ENCODE peak calls at places on chromosomes 6 and 20, in ten cellular contexts. O is upper lobe of left lung, E is A549, U is stomach, T is ovary, A is suprapubic skin, Y is SK-N-SH, H is GM12878, P is tibial nerve, V is K562. F is an unnamed sample.

GRCh38 chr6:50791900-50792508 is 26.7 kb upstream of the TFAP2B start:
- DNase-seq in O (no peak), E (peak; percentile 9), U (no peak), T (no peak), A (no peak), Y (peak; percentile 59), H (no peak), P (peak; percentile 12), V (peak; percentile 61), F (no peak)

GRCh38 chr20:20002101-20002998 is 14.8 kb upstream of the NAA20 start:
- DNase-seq in O (no peak), E (no peak), U (no peak), T (no peak), A (no peak), Y (no peak), H (no peak), P (no peak), V (peak; percentile 13), F (no peak)

GRCh38 chr6:52201046-52201445 is 14.9 kb downstream of the IL17A start:
- DNase-seq in O (no peak), E (no peak), U (no peak), T (no peak), A (no peak), Y (no peak), H (no peak), P (no peak), V (no peak), F (no peak)

GRCh38 chr6:144284753-144285547 is at the start of gene UTRN:
- DNase-seq in O (peak; percentile 95), E (peak; percentile 57), U (peak; percentile 75), T (peak; percentile 75), A (peak; percentile 86), Y (peak; percentile 48), H (no peak), P (peak; percentile 73), V (peak; percentile 31), F (peak; percentile 80)

GRCh38 chr6:153942361-153942760 is 96.7 kb upstream of the OPRM1 start:
- DNase-seq in O (no peak), E (no peak), U (no peak), T (no peak), A (no peak), Y (no peak), H (no peak), P (no peak), V (no peak), F (no peak)

GRCh38 chr20:57474816-57475215 is 50.1 kb downstream of the CTCFL start:
- DNase-seq in O (no peak), E (no peak), U (no peak), T (no peak), A (peak; percentile 43), Y (no peak), H (no peak), P (no peak), V (no peak), F (no peak)

GRCh38 chr6:53771780-53772624 is 22.8 kb upstream of the LRRC1 start:
- DNase-seq in O (no peak), E (no peak), U (no peak), T (no peak), A (no peak), Y (no peak), H (no peak), P (no peak), V (no peak), F (no peak)

GRCh38 chr6:52392944-52393343 is 27.2 kb upstream of the EFHC1 start:
- DNase-seq in O (no peak), E (no peak), U (no peak), T (no peak), A (no peak), Y (no peak), H (no peak), P (no peak), V (no peak), F (no peak)

GRCh38 chr6:7991992-7992815 is 72.0 kb downstream of the BLOC1S5 start:
- DNase-seq in O (no peak), E (peak; percentile 54), U (no peak), T (peak; percentile 40), A (no peak), Y (peak; percentile 53), H (peak; percentile 13), P (peak; percentile 7), V (peak; percentile 64), F (no peak)

GRCh38 chr6:85419046-85419759 is 30.7 kb upstream of the NT5E start:
- DNase-seq in O (no peak), E (no peak), U (no peak), T (no peak), A (no peak), Y (no peak), H (no peak), P (no peak), V (no peak), F (no peak)

GRCh38 chr6:137490961-137491360 is 3.2 kb downstream of the OLIG3 start:
- DNase-seq in O (no peak), E (no peak), U (no peak), T (no peak), A (no peak), Y (no peak), H (no peak), P (no peak), V (no peak), F (no peak)

GRCh38 chr6:875012-875411 is 182.1 kb upstream of the EXOC2 start:
- DNase-seq in O (no peak), E (no peak), U (no peak), T (no peak), A (no peak), Y (no peak), H (no peak), P (no peak), V (no peak), F (no peak)

GRCh38 chr20:24097506-24098245 is 109.1 kb upstream of the GGTLC1 start:
- DNase-seq in O (no peak), E (no peak), U (no peak), T (no peak), A (no peak), Y (no peak), H (no peak), P (no peak), V (no peak), F (no peak)

GRCh38 chr20:37801921-37802320 is 101.0 kb upstream of the VSTM2L start:
- DNase-seq in O (no peak), E (no peak), U (no peak), T (no peak), A (no peak), Y (no peak), H (no peak), P (no peak), V (no peak), F (no peak)

GRCh38 chr6:165968409-165968807 is 199.2 kb downstream of the TBXT start:
- DNase-seq in O (no peak), E (no peak), U (no peak), T (no peak), A (no peak), Y (no peak), H (no peak), P (no peak), V (no peak), F (no peak)
- TF ChIP-seq EP300 in O (no peak), E (no peak), U (no peak), T (no peak), A (no peak), Y (no peak), H (no peak), P (no peak), V (no peak), F (no peak)

GRCh38 chr20:46118481-46119020 is 437 bp downstream of the CD40 start:
- DNase-seq in O (no peak), E (no peak), U (peak; percentile 28), T (peak; percentile 46), A (peak; percentile 72), Y (no peak), H (no peak), P (peak; percentile 22), V (no peak), F (peak; percentile 46)
- TF ChIP-seq EP300 in O (no peak), E (no peak), U (no peak), T (no peak), A (no peak), Y (no peak), H (no peak), P (no peak), V (no peak), F (no peak)

DNA sequence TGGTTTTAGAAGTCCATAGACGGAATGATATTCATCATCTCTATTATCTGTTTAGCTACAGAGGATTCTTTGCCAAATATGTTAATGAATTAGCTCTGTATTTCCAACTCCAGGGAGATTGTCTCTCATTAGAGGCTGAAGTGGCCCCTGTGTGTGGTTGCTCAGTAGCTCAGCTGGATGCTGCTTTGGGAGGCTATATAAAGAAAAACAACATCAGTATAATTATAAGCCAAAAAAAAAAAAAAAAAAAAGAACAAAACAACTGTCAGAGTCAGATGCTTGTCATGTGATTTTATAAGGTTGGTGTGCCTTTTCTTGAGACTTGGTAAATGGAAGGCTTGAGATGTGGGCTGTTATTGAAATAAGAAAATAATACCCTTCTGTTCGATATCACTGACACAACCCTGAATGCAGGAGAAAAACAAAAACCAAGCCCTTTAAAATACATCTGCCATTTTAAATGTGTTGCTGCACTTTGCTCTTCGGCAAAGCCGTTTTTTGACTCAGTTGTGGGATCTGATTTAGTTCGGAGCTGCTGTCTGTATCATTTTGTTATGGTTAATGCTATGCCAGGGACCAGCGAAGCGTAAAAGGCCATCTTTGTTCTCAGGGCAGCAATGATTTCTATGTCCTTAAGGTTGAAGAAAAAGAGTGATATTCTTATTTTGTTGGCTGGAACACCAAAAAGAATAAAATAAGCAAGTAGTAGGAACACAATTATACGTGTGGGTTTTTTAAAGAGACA is 422.6 kb downstream of the QKI start:
- DNase-seq in O (no peak), E (no peak), U (no peak), T (no peak), A (no peak), Y (no peak), H (no peak), P (no peak), V (no peak), F (no peak)
- TF ChIP-seq EP300 in O (no peak), E (no peak), U (no peak), T (no peak), A (no peak), Y (no peak), H (no peak), P (no peak), V (no peak), F (no peak)

DNA sequence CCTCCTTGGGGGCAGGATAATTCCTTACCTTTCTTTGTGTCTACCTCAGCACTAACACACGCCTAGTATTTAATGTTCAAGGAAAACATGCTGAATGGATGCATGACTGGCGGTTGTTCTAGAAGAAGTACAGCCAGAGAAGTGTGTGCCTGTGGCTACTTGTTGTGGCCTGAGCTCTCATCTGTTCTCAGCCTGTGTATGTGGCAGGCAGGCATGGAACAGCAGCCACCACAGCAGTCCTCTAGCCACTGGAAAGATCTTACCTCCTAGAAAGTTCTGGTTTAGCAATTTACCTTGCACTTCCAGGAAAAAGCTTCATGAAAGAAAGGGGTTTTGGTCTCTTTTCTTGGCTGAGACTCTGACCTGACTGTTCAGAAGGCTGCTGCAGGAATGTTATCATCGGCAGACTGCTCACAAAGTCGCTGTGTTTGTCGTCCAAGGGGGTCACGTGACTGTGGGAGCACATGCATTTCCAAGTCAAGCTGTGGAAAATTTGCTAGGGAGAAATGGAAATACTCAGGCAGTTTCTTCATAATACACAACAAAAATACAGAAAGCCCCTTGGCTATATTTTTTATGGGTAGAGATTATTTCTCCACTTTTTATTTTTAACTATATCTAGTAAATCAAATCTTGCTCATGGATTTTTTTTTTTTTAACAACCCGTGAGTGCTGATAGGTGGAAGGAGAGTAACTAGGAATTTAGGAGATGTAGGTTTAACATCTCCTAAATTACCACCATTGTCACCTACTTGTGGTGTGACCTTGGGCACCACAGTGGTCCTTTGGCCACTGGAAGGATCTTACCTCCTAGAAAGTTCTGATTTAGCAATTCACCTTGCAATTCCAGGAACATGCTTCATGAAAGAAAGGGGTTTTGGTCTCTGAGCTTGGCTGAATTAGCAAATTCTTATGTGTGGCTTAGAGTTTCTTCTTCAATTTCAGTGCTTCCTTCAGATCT is 110.8 kb upstream of the GPR6 start:
- DNase-seq in O (no peak), E (no peak), U (peak; percentile 73), T (peak; percentile 76), A (no peak), Y (no peak), H (no peak), P (peak; percentile 40), V (no peak), F (no peak)
- TF ChIP-seq EP300 in O (no peak), E (no peak), U (no peak), T (no peak), A (no peak), Y (no peak), H (no peak), P (no peak), V (no peak), F (no peak)

F was measured in transverse colon.